ENCODE peak calls at places on chromosomes 16 and 17, in eight cellular contexts. L is GM23248, U is body of pancreas, N is neural progenitor cell, E is Panc1, W is tibial artery, J is aorta, Q is SK-N-SH. K is an unnamed sample. For H3K9me3, the result is how much of the 10 kb centered on the place peaks cover.

GRCh38 chr17:6420173-6420641 is 14.7 kb downstream of the AIPL1 start:
- DNase-seq in L (peak), U (peak), N (peak), E (no peak), W (no peak), J (no peak), Q (no peak), K (no peak)

GRCh38 chr17:37400505-37400904 is 6.1 kb downstream of the ACACA start:
- DNase-seq in L (no peak), U (no peak), N (no peak), E (no peak), W (no peak), J (no peak), Q (no peak), K (no peak)

GRCh38 chr16:57000271-57001025 is 11.1 kb downstream of the NLRC5 start:
- DNase-seq in L (peak), U (peak), N (no peak), E (peak), W (peak), J (peak), Q (no peak), K (no peak)

GRCh38 chr17:47188266-47188665 is 829 bp downstream of the CDC27 start:
- DNase-seq in L (peak), U (peak), N (no peak), E (no peak), W (no peak), J (no peak), Q (peak), K (no peak)

GRCh38 chr17:57565119-57565635 is 179.9 kb downstream of the CCDC182 start:
- DNase-seq in L (no peak), U (no peak), N (no peak), E (no peak), W (no peak), J (no peak), Q (no peak), K (no peak)

GRCh38 chr16:3182608-3183444 is 5.2 kb upstream of the OR1F1 start:
- DNase-seq in L (peak), U (peak), N (peak), E (no peak), W (no peak), J (no peak), Q (peak), K (no peak)

GRCh38 chr17:46176975-46177374 is 16.3 kb downstream of the KANSL1 start:
- DNase-seq in L (no peak), U (no peak), N (no peak), E (no peak), W (no peak), J (no peak), Q (no peak), K (no peak)

GRCh38 chr17:73770115-73770848 is 126.0 kb upstream of the SDK2 start:
- DNase-seq in L (peak), U (peak), N (no peak), E (peak), W (peak), J (peak), Q (peak), K (peak)

GRCh38 chr16:46632778-46633733 is 11.9 kb upstream of the SHCBP1 start:
- DNase-seq in L (no peak), U (no peak), N (peak), E (no peak), W (no peak), J (no peak), Q (no peak), K (no peak)

GRCh38 chr17:15263206-15263579 is 1.9 kb downstream of the PMP22 start:
- DNase-seq in L (peak), U (peak), N (peak), E (no peak), W (peak), J (peak), Q (peak), K (no peak)

GRCh38 chr16:17780181-17780580 is 309.4 kb upstream of the XYLT1 start:
- DNase-seq in L (no peak), U (no peak), N (no peak), E (no peak), W (no peak), J (no peak), Q (no peak), K (no peak)

GRCh38 chr17:81685108-81685507 is 1.3 kb downstream of the HGS start:
- DNase-seq in L (peak), U (no peak), N (no peak), E (no peak), W (no peak), J (no peak), Q (peak), K (no peak)

GRCh38 chr16:20743591-20743990 is 2.0 kb upstream of the THUMPD1 start:
- DNase-seq in L (no peak), U (no peak), N (no peak), E (no peak), W (no peak), J (no peak), Q (no peak), K (no peak)

DNA sequence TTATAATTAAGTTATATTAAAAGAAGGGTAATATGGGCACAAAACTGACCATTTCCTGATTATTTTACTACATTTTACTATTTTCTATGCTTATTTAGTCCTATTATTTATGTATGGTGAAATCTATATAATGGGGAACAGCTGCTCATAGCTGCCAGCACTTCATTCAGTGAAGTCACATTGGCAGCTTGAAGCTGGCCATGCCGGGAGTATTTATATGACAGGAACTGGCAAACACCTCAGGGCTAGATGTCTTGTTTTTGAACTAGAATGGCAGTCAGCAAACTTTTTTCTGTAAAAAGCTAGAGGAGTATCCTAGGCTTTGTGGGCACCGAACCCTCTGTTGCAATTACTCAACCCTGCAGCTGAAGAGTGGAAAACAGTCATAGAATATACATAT is 104.1 kb downstream of the CDH13 start:
- DNase-seq in L (no peak), U (no peak), N (no peak), E (no peak), W (no peak), J (no peak), Q (no peak), K (no peak)
- H3K9me3 ChIP-seq in L (under half), U (under half), N (under half), E (under half), W (under half), J (under half), Q (under half), K (under half)

GRCh38 chr17:40352779-40353394 is 11.7 kb downstream of the GJD3 start:
- DNase-seq in L (no peak), U (no peak), N (no peak), E (no peak), W (peak), J (peak), Q (no peak), K (no peak)

GRCh38 chr17:40352044-40352778 is 12.3 kb downstream of the GJD3 start:
- DNase-seq in L (no peak), U (no peak), N (no peak), E (no peak), W (peak), J (peak), Q (no peak), K (peak)

GRCh38 chr17:40350410-40351184 is 13.9 kb downstream of the GJD3 start:
- DNase-seq in L (no peak), U (no peak), N (peak), E (no peak), W (no peak), J (peak), Q (peak), K (peak)

GRCh38 chr17:40349477-40350409 is 14.8 kb downstream of the GJD3 start:
- DNase-seq in L (peak), U (no peak), N (no peak), E (no peak), W (no peak), J (peak), Q (no peak), K (peak)

GRCh38 chr17:40351185-40352043 is 13.1 kb downstream of the GJD3 start:
- DNase-seq in L (no peak), U (no peak), N (peak), E (no peak), W (no peak), J (peak), Q (peak), K (peak)
- H3K4me3 ChIP-seq in L (no peak), U (no peak), N (peak), E (no peak), W (no peak), J (no peak), Q (no peak), K (no peak)

GRCh38 chr16:87486282-87486681 is 6.5 kb downstream of the ZCCHC14 start:
- DNase-seq in L (no peak), U (no peak), N (no peak), E (no peak), W (no peak), J (no peak), Q (no peak), K (no peak)

GRCh38 chr16:87489434-87490045 is 3.3 kb downstream of the ZCCHC14 start:
- DNase-seq in L (peak), U (no peak), N (no peak), E (no peak), W (no peak), J (no peak), Q (no peak), K (no peak)

GRCh38 chr16:87490091-87490798 is 2.6 kb downstream of the ZCCHC14 start:
- DNase-seq in L (peak), U (no peak), N (peak), E (no peak), W (no peak), J (no peak), Q (no peak), K (no peak)

GRCh38 chr16:87484487-87485331 is 8.1 kb downstream of the ZCCHC14 start:
- DNase-seq in L (no peak), U (no peak), N (no peak), E (no peak), W (no peak), J (no peak), Q (no peak), K (no peak)

DNA sequence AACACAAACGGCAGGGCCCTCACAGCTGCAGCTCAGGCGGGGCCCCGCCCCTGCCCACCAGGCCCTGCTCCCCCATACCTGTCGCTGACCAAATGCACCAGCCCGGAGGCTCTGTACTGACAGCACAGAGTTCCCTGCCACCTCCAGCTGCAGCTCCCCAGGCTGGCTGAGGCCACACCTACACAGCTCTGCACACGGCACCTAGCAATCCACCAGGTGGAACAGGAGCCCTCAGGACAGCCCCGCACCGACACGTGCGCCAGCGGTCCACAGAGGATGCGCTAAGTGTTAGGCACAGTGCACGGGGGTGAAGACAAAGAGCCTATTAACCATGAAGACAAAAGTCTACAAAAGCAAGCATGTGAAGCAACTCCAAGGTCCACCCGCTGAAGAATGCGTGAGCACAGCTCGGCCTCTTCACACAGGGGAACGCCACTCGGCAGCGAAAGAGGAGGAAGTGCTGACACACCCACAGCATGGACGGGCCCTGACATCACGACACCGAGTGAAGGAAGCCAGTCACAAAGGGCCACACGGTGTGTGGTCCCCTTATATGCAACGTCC is 5.4 kb downstream of the ZCCHC14 start:
- DNase-seq in L (peak), U (peak), N (peak), E (no peak), W (peak), J (peak), Q (no peak), K (peak)
- H3K27ac ChIP-seq in L (peak), U (peak), N (no peak), E (peak), W (peak), J (no peak), Q (peak), K (peak)

GRCh38 chr16:11484691-11485258 is 101.9 kb downstream of the LITAF start:
- DNase-seq in L (peak), U (no peak), N (no peak), E (no peak), W (no peak), J (peak), Q (no peak), K (no peak)

GRCh38 chr16:11482946-11483748 is 103.6 kb downstream of the LITAF start:
- DNase-seq in L (no peak), U (no peak), N (no peak), E (no peak), W (no peak), J (no peak), Q (no peak), K (no peak)

GRCh38 chr16:11485676-11486075 is 101.0 kb downstream of the LITAF start:
- DNase-seq in L (no peak), U (no peak), N (no peak), E (no peak), W (no peak), J (peak), Q (no peak), K (no peak)

GRCh38 chr16:11488304-11488703 is 98.4 kb downstream of the LITAF start:
- DNase-seq in L (no peak), U (no peak), N (no peak), E (no peak), W (no peak), J (no peak), Q (no peak), K (no peak)

GRCh38 chr16:11487289-11487688 is 99.4 kb downstream of the LITAF start:
- DNase-seq in L (no peak), U (no peak), N (no peak), E (no peak), W (no peak), J (no peak), Q (no peak), K (no peak)
- H3K9me3 ChIP-seq in L (under half), U (under half), N (under half), E (under half), W (under half), J (under half), Q (under half), K (under half)

GRCh38 chr17:40664582-40665333 is at the start of gene KRT222:
- DNase-seq in L (no peak), U (no peak), N (peak), E (no peak), W (no peak), J (no peak), Q (no peak), K (no peak)
- H3K4me3 ChIP-seq in L (peak), U (no peak), N (peak), E (no peak), W (no peak), J (no peak), Q (no peak), K (no peak)

DNA sequence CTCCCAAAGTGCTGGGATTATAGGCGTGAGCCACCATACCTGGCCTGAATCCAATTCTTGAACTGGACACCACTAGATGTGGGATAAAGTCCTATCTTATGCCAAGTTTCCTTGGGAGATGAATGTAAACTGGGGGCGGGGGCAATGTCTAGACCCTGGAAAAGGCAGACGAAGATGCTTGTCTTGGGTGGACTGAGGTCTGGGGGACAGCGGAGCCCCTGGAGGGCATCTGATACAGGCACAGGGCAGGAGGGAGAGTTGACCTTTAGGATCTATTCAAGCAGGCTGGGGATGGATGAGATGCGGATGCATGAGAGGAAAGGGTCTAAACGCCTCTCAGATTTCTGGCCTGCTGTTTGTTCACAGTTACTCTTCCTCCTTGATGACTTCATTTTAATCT is 11.7 kb downstream of the C1QTNF1 start:
- DNase-seq in L (no peak), U (no peak), N (no peak), E (no peak), W (peak), J (peak), Q (no peak), K (no peak)
- H3K27ac ChIP-seq in L (peak), U (no peak), N (no peak), E (no peak), W (no peak), J (peak), Q (no peak), K (no peak)

GRCh38 chr16:24378999-24379398 is 122.9 kb downstream of the CACNG3 start:
- DNase-seq in L (no peak), U (no peak), N (no peak), E (no peak), W (no peak), J (no peak), Q (no peak), K (no peak)
- H3K9me3 ChIP-seq in L (under half), U (under half), N (under half), E (under half), W (under half), J (under half), Q (under half), K (half or more)

GRCh38 chr16:4377573-4378146 is 6.0 kb downstream of the VASN start:
- DNase-seq in L (peak), U (peak), N (peak), E (no peak), W (peak), J (no peak), Q (no peak), K (no peak)

GRCh38 chr16:4378202-4378666 is 6.6 kb downstream of the VASN start:
- DNase-seq in L (peak), U (no peak), N (no peak), E (no peak), W (peak), J (peak), Q (no peak), K (no peak)

GRCh38 chr16:4376126-4376819 is 4.6 kb downstream of the VASN start:
- DNase-seq in L (peak), U (peak), N (peak), E (no peak), W (peak), J (peak), Q (peak), K (peak)

GRCh38 chr16:4375717-4376116 is 4.1 kb downstream of the VASN start:
- DNase-seq in L (peak), U (no peak), N (peak), E (no peak), W (peak), J (peak), Q (no peak), K (no peak)

DNA sequence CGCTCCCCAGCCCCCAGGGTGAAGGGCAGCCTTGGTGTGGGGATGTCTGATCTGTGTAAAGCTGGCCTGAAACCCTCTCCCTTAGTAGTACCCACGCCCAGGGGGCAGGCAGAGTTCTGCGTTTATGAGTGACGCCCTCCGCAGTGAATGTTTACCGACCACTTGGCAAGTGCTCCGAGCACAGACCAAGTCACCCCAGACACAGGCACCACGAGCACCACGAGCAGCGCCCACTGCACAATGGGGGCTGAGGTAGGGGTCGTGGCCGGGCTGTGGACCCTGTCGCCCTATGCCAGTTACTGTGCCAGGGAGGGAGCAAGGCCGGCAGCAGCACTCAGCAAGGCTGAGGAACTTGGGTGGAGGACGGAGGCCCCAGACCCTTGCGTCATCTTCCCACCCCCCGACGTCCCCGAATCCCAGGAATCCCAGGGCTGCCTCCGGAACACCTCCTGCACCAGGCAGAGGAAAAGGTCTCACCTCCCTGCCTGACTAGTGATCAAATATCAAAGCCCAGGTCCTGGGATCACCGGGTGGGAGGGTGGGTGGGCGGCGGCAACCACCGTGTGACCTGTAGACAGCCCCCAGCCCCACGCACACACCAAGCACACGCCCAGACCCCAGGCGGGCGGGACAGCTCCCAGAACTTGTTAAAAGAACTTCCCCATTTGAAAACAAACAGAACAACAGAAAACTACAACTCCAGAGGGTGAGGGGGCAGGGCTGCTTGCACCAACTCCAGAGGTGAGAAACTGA is 5.3 kb downstream of the VASN start:
- DNase-seq in L (no peak), U (no peak), N (no peak), E (no peak), W (peak), J (no peak), Q (no peak), K (no peak)
- H3K4me3 ChIP-seq in L (peak), U (no peak), N (no peak), E (no peak), W (peak), J (no peak), Q (no peak), K (no peak)